ENCODE peak calls at places on chromosomes 5 and 9, in four cellular contexts. W is A549, M is ovary, K is heart right ventricle. F is an unnamed sample. For H3K4me1, the result is how much of the 10 kb centered on the place peaks cover.

GRCh38 chr5:133697536-133698258 is 85.4 kb upstream of the FSTL4 start:
- DNase-seq in W (no peak), M (no peak), K (no peak), F (no peak)

GRCh38 chr9:115411993-115412452 is 294.1 kb upstream of the TNC start:
- DNase-seq in W (no peak), M (no peak), K (no peak), F (no peak)

GRCh38 chr9:15711531-15712295 is 158.9 kb downstream of the CCDC171 start:
- DNase-seq in W (no peak), M (no peak), K (no peak), F (no peak)

GRCh38 chr5:20832204-20833080 is 844.4 kb upstream of the CDH18 start:
- DNase-seq in W (no peak), M (no peak), K (no peak), F (no peak)

GRCh38 chr5:168131519-168131918 is 159.9 kb upstream of the WWC1 start:
- DNase-seq in W (no peak), M (no peak), K (no peak), F (no peak)

GRCh38 chr9:22413884-22414283 is 32.7 kb upstream of the DMRTA1 start:
- DNase-seq in W (no peak), M (no peak), K (no peak), F (no peak)

GRCh38 chr5:116738270-116738947 is 163.8 kb upstream of the SEMA6A start:
- DNase-seq in W (no peak), M (no peak), K (peak), F (no peak)

GRCh38 chr5:15105799-15106393 is 234.3 kb upstream of the ANKH start:
- DNase-seq in W (peak), M (peak), K (peak), F (no peak)

GRCh38 chr9:88574993-88575392 is 40.0 kb downstream of the NXNL2 start:
- DNase-seq in W (peak), M (no peak), K (no peak), F (no peak)

GRCh38 chr5:23461576-23461975 is 45.8 kb upstream of the PRDM9 start:
- DNase-seq in W (no peak), M (no peak), K (no peak), F (no peak)

GRCh38 chr5:76074487-76074886 is 8.7 kb upstream of the SV2C start:
- DNase-seq in W (no peak), M (no peak), K (no peak), F (no peak)

GRCh38 chr5:128637031-128637430 is 99.0 kb upstream of the FBN2 start:
- DNase-seq in W (no peak), M (no peak), K (no peak), F (no peak)

GRCh38 chr5:10624679-10625078 is 60.8 kb downstream of the ANKRD33B start:
- DNase-seq in W (no peak), M (no peak), K (no peak), F (no peak)

GRCh38 chr9:31799953-31800609 is 584.4 kb upstream of the ACO1 start:
- DNase-seq in W (peak), M (no peak), K (no peak), F (no peak)

DNA sequence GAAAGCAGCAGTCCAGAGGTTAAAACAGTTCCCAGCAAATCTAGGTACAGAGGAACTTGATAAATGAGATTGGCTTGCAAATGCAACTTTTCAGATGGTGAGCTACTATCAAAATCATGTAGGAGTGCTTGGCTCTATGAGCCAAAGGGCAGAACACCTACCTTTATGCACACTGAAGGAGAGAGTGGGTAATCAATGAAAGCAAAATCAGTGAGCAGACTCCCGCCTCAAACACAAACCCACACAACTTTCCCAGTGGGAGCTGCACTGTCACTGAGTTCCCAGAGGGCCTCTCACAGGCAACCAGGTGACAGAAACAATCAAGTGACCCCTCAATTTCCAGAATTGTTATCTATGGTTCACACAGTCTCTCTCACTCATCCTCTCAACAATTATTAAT is 8.5 kb downstream of the ARL15 start:
- DNase-seq in W (no peak), M (no peak), K (no peak), F (no peak)
- H3K4me1 ChIP-seq in W (under half), M (under half), K (under half), F (under half)

DNA sequence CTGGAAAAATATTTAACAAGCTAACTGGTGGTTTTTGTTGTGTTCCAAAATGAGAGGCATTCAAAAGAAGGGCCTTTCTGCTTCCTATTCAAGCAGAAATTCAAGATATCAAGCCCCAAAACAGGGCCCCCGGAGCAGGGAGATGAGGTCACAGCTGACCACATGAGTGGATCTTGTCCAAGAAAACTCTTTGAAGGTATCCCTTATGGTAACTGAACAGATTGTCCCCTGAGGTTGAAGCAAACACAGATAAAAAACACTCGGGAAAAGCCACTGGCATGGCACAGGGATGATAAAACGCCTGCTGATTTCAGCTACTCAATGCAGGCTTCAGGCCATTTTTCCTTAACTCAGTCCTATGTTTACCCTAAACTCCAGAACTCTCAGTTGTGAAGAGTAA is 36.1 kb upstream of the SLC1A3 start:
- DNase-seq in W (no peak), M (peak), K (peak), F (no peak)
- H3K4me1 ChIP-seq in W (under half), M (under half), K (under half), F (under half)

GRCh38 chr5:170473642-170474041 is 30.2 kb upstream of the KCNIP1 start:
- DNase-seq in W (no peak), M (no peak), K (no peak), F (peak)
- H3K4me1 ChIP-seq in W (under half), M (under half), K (under half), F (under half)

GRCh38 chr9:27534658-27535209 is 5.1 kb upstream of the MOB3B start:
- DNase-seq in W (no peak), M (no peak), K (no peak), F (no peak)

GRCh38 chr9:27537027-27537435 is 7.4 kb upstream of the MOB3B start:
- DNase-seq in W (no peak), M (no peak), K (no peak), F (no peak)

GRCh38 chr9:27534131-27534530 is 4.5 kb upstream of the MOB3B start:
- DNase-seq in W (no peak), M (no peak), K (no peak), F (no peak)

GRCh38 chr9:27535701-27536118 is 6.1 kb upstream of the MOB3B start:
- DNase-seq in W (peak), M (peak), K (no peak), F (no peak)

GRCh38 chr9:27536168-27536567 is 6.6 kb upstream of the MOB3B start:
- DNase-seq in W (no peak), M (no peak), K (no peak), F (no peak)
- H3K4me1 ChIP-seq in W (under half), M (under half), K (under half), F (under half)

DNA sequence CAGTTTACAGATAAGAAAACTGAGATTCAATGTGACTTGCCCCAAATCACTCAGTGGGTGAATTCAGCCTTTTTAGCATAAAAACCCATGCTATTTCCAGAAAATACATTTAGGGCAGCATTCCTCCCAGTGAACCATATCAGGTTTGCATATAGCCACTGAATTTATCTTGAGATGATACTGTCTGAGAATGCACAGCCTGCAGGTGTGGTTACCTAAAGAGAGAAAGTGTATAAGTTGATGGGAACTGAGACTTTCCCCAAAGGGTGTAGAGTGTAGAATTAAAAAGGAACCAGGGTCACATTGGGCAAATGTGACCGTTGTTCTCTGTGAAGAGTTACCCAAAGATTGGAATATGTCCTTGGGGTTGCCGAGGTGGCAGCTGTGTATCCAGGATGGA is 100.0 kb upstream of the PIK3R1 start:
- DNase-seq in W (no peak), M (no peak), K (no peak), F (no peak)
- H3K4me1 ChIP-seq in W (under half), M (under half), K (under half), F (under half)

GRCh38 chr5:119286516-119287488 is 69.0 kb upstream of the TNFAIP8 start:
- DNase-seq in W (peak), M (no peak), K (no peak), F (no peak)

GRCh38 chr5:119285070-119285916 is 70.5 kb upstream of the TNFAIP8 start:
- DNase-seq in W (no peak), M (no peak), K (peak), F (no peak)

GRCh38 chr5:119287547-119288073 is 68.2 kb upstream of the TNFAIP8 start:
- DNase-seq in W (peak), M (no peak), K (no peak), F (no peak)

GRCh38 chr5:119282628-119283027 is 73.2 kb upstream of the TNFAIP8 start:
- DNase-seq in W (no peak), M (no peak), K (no peak), F (no peak)

DNA sequence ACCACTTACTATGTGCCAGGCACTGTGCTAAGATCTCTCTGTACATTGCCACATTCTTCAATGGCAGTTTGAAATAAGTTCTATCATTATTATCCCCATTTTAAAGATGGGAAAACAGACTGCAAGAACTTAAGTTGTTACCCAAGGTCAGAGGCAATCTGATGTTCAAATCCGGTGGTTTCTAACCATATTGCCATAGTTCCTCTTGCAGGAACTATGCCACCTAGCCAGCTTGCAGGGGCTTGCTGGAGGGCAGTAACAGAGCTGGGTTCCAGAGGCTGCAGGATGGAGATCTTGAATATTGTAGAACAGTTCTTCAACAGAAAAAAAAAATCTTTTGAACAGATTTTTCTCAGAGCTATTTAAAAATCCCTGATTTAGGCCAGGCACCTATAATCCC is 71.8 kb upstream of the TNFAIP8 start:
- DNase-seq in W (no peak), M (no peak), K (no peak), F (no peak)
- H3K4me1 ChIP-seq in W (under half), M (under half), K (under half), F (under half)

DNA sequence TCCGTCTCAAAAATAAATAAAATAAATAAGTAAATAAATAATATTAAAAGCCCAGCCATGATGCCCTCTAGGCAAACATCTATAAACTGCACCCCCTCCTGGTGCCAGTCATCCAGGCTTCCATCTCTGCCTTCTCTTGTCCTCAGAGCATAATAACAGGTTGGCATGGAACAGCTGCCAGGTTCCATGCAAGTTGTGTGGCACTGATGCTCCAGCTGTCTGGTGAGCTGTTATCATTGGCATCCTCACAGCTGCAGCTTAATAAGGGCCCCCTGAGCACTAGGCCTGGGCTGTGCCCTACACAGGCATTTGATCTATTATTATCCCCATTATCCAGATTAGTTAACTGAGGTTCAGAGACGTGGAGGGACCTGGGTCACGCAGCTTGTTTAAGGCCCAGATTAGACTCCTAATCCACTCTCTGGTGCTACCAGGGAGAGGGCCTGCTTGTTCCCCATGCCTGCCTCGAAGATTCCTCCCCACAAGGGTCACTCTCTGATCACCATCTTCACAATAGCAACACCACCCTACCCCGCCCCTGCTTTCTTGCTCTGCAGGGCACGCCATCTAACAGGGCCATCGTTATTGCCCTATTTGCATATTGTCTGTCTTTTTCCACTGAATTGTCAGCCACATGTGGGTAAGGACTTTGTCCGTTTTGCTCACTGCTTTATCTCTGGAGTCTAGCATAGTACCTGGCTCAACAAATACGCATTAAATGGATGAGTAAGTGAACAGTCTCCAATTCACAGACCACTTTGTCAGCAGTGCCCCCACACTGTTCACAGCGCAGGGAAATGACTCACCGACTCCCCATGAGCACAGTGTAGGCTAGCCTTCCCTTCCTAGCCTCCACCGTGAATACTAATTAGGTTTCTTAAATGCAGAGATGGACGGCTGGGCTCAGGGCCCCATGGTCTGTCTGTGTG is 1.5 kb upstream of the DNM1 start:
- DNase-seq in W (no peak), M (no peak), K (no peak), F (no peak)
- H3K4me1 ChIP-seq in W (under half), M (under half), K (under half), F (under half)